ENCODE peak calls at places on chromosomes 1 and 21, in ten cellular contexts. M, G, A, S, V, Y, I, E, N and D are unnamed samples.
A peak's percentile ranks its signal among the peaks of the same experiment; 100 is the strongest.

GRCh38 chr21:16908087-16908486 is 604.8 kb upstream of the CXADR start:
- DNase-seq in I (peak; percentile 84), V (no peak), A (no peak), E (no peak), S (peak; percentile 14), N (no peak), M (peak; percentile 30), Y (peak; percentile 54), G (peak; percentile 64), D (peak; percentile 17)

GRCh38 chr1:244836135-244836521 is 670 bp downstream of the COX20 start:
- DNase-seq in E (no peak), N (peak; percentile 42), V (no peak), Y (no peak), S (no peak), A (no peak), M (peak; percentile 47), G (no peak), I (peak; percentile 34), D (peak; percentile 55)

GRCh38 chr1:39141925-39142324 is 62.6 kb upstream of the MACF1 start:
- DNase-seq in A (no peak), G (no peak), N (peak; percentile 76), Y (no peak), M (no peak), V (peak; percentile 82), I (no peak), S (no peak), E (no peak), D (peak; percentile 63)

GRCh38 chr21:16592399-16592798 is 862.6 kb downstream of the USP25 start:
- DNase-seq in M (peak; percentile 21), I (no peak), Y (no peak), S (no peak), E (no peak), V (no peak), N (no peak), A (no peak), G (no peak), D (no peak)

GRCh38 chr1:213715182-213715581 is 272.6 kb upstream of the PROX1 start:
- DNase-seq in I (no peak), A (no peak), E (no peak), V (no peak), N (no peak), M (no peak), G (no peak), S (no peak), Y (no peak), D (no peak)

GRCh38 chr1:198556969-198557368 is 16.5 kb upstream of the ATP6V1G3 start:
- DNase-seq in M (no peak), S (no peak), G (peak; percentile 59), I (no peak), E (no peak), A (peak; percentile 46), Y (no peak), N (no peak), V (no peak), D (no peak)

GRCh38 chr1:165887877-165888551 is 60.6 kb downstream of the UCK2 start:
- DNase-seq in G (no peak), E (no peak), M (no peak), Y (peak; percentile 82), V (no peak), A (peak; percentile 20), N (no peak), I (peak; percentile 82), S (peak; percentile 42), D (no peak)

GRCh38 chr1:181918893-181919728 is 142.4 kb downstream of the ZNF648 start:
- DNase-seq in V (no peak), E (no peak), I (no peak), S (no peak), M (no peak), A (no peak), G (no peak), N (no peak), Y (no peak), D (no peak)

GRCh38 chr1:238485062-238485905 is 594.6 kb upstream of the ZP4 start:
- DNase-seq in M (peak; percentile 48), V (no peak), I (peak; percentile 69), S (no peak), E (no peak), A (no peak), G (no peak), N (peak; percentile 40), Y (peak; percentile 22), D (peak; percentile 79)

GRCh38 chr1:65119951-65120350 is 28.1 kb upstream of the AK4 start:
- DNase-seq in G (no peak), N (no peak), I (no peak), M (no peak), Y (no peak), E (no peak), V (no peak), A (no peak), S (no peak), D (no peak)

GRCh38 chr1:246782120-246782900 is 58.1 kb downstream of the SCCPDH start:
- DNase-seq in V (peak; percentile 78), N (peak; percentile 92), Y (no peak), M (peak; percentile 96), E (peak; percentile 66), A (no peak), S (peak; percentile 35), G (no peak), I (peak; percentile 47), D (peak; percentile 81)

GRCh38 chr1:90761781-90762589 is 44.9 kb upstream of the BARHL2 start:
- DNase-seq in G (no peak), S (peak; percentile 56), A (no peak), V (no peak), N (no peak), E (no peak), I (no peak), M (no peak), Y (no peak), D (no peak)

GRCh38 chr1:228084325-228084724 is 1.8 kb downstream of the ARF1 start:
- DNase-seq in I (peak; percentile 86), V (peak; percentile 50), E (no peak), G (no peak), S (no peak), A (no peak), Y (no peak), N (peak; percentile 77), M (peak; percentile 96), D (peak; percentile 56)

GRCh38 chr1:84632142-84632541 is 57.9 kb upstream of the CTBS start:
- DNase-seq in A (no peak), G (no peak), E (no peak), M (no peak), S (no peak), V (no peak), I (no peak), Y (no peak), N (no peak), D (no peak)

DNA sequence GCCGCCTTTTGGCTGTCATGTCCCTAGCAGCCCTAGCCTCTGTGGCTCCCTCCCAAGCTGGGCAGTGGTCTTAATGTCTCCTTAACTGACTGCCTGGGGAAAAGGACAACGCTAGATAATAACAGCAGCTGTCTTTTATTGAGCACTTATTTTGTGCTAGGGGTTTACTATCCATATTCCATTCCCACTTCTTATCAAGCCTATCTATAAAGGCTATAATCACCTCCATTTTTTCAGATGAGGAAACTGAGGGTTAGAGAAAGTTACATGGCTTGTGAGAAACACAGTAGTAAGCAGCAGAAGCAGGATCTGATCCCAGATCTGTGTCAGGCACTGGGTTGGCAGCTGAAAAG is 6.2 kb downstream of the SH3BGRL3 start:
- DNase-seq in I (no peak), N (no peak), Y (no peak), S (no peak), G (no peak), E (no peak), A (no peak), M (no peak), V (no peak), D (no peak)
- TF ChIP-seq CTCF in I (no peak), N (no peak), Y (no peak), S (peak; percentile 5), G (no peak), E (no peak), A (no peak), M (no peak), V (no peak), D (no peak)

DNA sequence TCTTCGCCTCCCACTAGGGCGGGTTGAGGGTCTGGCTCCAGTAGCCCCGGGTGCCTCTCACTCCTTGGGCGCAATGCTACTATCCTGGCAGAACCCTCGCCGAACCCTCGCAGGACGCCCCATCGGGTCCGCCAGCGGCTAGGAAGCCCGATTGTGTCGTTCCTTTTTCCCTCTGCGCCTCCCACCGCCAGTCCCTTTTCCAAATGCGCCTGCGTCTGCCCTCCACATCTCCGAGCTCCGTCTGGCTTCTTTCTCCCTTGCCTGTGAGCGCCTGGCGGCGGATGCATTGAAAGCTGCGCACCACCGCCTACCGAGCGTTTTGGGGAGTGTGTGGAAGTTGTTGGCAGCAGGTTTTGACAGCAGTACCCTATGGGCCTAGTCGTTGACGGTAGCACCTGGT is 1.0 kb upstream of the DIRAS3 start:
- DNase-seq in V (peak; percentile 37), M (peak; percentile 70), E (peak; percentile 75), Y (peak; percentile 33), A (no peak), S (peak; percentile 74), I (peak; percentile 70), N (peak; percentile 85), G (peak; percentile 77), D (peak; percentile 68)
- H3K4me3 ChIP-seq in V (peak overlapping the region; percentile 62), M (peak overlapping the region; percentile 63), E (peak overlapping the region; percentile 35), Y (peak overlapping the region; percentile 13), A (no peak overlapping the region), S (no peak overlapping the region), I (peak overlapping the region; percentile 26), N (peak overlapping the region; percentile 22), G (peak overlapping the region; percentile 30), D (peak overlapping the region; percentile 52)

GRCh38 chr1:208083715-208084085 is 160.5 kb downstream of the PLXNA2 start:
- DNase-seq in N (no peak), A (no peak), M (no peak), I (no peak), V (no peak), S (no peak), Y (no peak), E (no peak), G (no peak), D (no peak)

GRCh38 chr1:208084220-208084619 is 160.0 kb downstream of the PLXNA2 start:
- DNase-seq in M (no peak), I (no peak), E (no peak), A (no peak), S (no peak), G (no peak), Y (no peak), N (no peak), V (no peak), D (no peak)

GRCh38 chr1:208080396-208081276 is 163.5 kb downstream of the PLXNA2 start:
- DNase-seq in E (no peak), A (no peak), S (no peak), I (no peak), N (no peak), Y (no peak), V (no peak), G (no peak), M (no peak), D (no peak)

GRCh38 chr1:208083016-208083714 is 161.0 kb downstream of the PLXNA2 start:
- DNase-seq in V (no peak), I (no peak), E (no peak), M (no peak), N (no peak), Y (no peak), S (no peak), A (no peak), G (peak; percentile 66), D (no peak)

GRCh38 chr1:208081972-208082371 is 162.2 kb downstream of the PLXNA2 start:
- DNase-seq in M (peak; percentile 10), I (no peak), S (no peak), N (no peak), Y (no peak), E (peak; percentile 59), V (no peak), G (no peak), A (no peak), D (peak; percentile 49)
- TF ChIP-seq CTCF in M (peak; percentile 15), I (no peak), S (no peak), N (peak; percentile 17), Y (no peak), E (peak; percentile 49), V (peak; percentile 20), G (no peak), A (no peak), D (peak; percentile 51)

GRCh38 chr1:109161836-109162606 is 48.1 kb downstream of the ELAPOR1 start:
- DNase-seq in M (peak; percentile 72), E (no peak), N (peak; percentile 91), A (no peak), S (no peak), G (peak; percentile 69), I (peak; percentile 91), Y (peak; percentile 61), V (no peak), D (peak; percentile 55)
- H3K4me3 ChIP-seq in M (no peak overlapping the region), E (no peak overlapping the region), N (no peak overlapping the region), A (no peak overlapping the region), S (no peak overlapping the region), G (no peak overlapping the region), I (no peak overlapping the region), Y (no peak overlapping the region), V (peak overlapping the region; percentile 41), D (no peak overlapping the region)